ENCODE peak calls at places on chromosomes 7 and 10, in ten cellular contexts. T, G, F, P, W, D, V, K, C and Q are unnamed samples.

GRCh38 chr10:88707429-88708110 is 1.5 kb downstream of the LIPK start:
- DNase-seq in T (no peak), G (no peak), F (no peak), P (no peak), W (no peak), D (peak; percentile 69), V (no peak), K (no peak), C (no peak), Q (no peak)

GRCh38 chr7:71131753-71132520 is at the start of gene GALNT17:
- DNase-seq in T (no peak), G (no peak), F (no peak), P (no peak), W (peak; percentile 85), D (no peak), V (peak; percentile 9), K (no peak), C (no peak), Q (no peak)

GRCh38 chr7:30755384-30756154 is 3.6 kb downstream of the INMT start:
- DNase-seq in T (no peak), G (no peak), F (no peak), P (no peak), W (peak; percentile 65), D (no peak), V (no peak), K (no peak), C (no peak), Q (peak; percentile 93)

GRCh38 chr7:111516612-111517011 is 45.7 kb downstream of the IMMP2L start:
- DNase-seq in T (no peak), G (no peak), F (no peak), P (no peak), W (no peak), D (no peak), V (no peak), K (no peak), C (no peak), Q (no peak)

GRCh38 chr7:137986252-137987010 is 15.5 kb downstream of the CREB3L2 start:
- DNase-seq in T (peak; percentile 79), G (no peak), F (peak; percentile 35), P (peak; percentile 38), W (no peak), D (no peak), V (no peak), K (peak; percentile 71), C (no peak), Q (peak; percentile 79)

GRCh38 chr10:11345224-11346054 is 266.0 kb downstream of the USP6NL start:
- DNase-seq in T (peak; percentile 4), G (peak; percentile 78), F (no peak), P (peak; percentile 36), W (no peak), D (peak; percentile 61), V (peak; percentile 58), K (no peak), C (no peak), Q (no peak)

GRCh38 chr10:80986596-80986995 is 448.9 kb downstream of the SH2D4B start:
- DNase-seq in T (no peak), G (no peak), F (no peak), P (no peak), W (no peak), D (no peak), V (no peak), K (no peak), C (no peak), Q (no peak)

GRCh38 chr7:107939472-107940145 is 48.6 kb downstream of the DLD start:
- DNase-seq in T (no peak), G (no peak), F (no peak), P (no peak), W (no peak), D (no peak), V (no peak), K (no peak), C (no peak), Q (peak; percentile 90)

GRCh38 chr7:70456729-70457128 is 675.2 kb upstream of the GALNT17 start:
- DNase-seq in T (no peak), G (no peak), F (no peak), P (no peak), W (no peak), D (no peak), V (no peak), K (no peak), C (no peak), Q (no peak)

GRCh38 chr10:17074548-17074860 is 55.1 kb downstream of the CUBN start:
- DNase-seq in T (no peak), G (no peak), F (no peak), P (no peak), W (no peak), D (no peak), V (no peak), K (no peak), C (no peak), Q (no peak)

GRCh38 chr10:17076626-17077025 is 53.0 kb downstream of the CUBN start:
- DNase-seq in T (no peak), G (no peak), F (no peak), P (no peak), W (no peak), D (no peak), V (no peak), K (no peak), C (no peak), Q (no peak)

GRCh38 chr10:17073720-17074547 is 55.7 kb downstream of the CUBN start:
- DNase-seq in T (no peak), G (no peak), F (no peak), P (no peak), W (no peak), D (no peak), V (no peak), K (no peak), C (no peak), Q (no peak)

GRCh38 chr10:17075975-17076374 is 53.6 kb downstream of the CUBN start:
- DNase-seq in T (no peak), G (no peak), F (no peak), P (no peak), W (no peak), D (no peak), V (no peak), K (no peak), C (no peak), Q (no peak)

GRCh38 chr10:17075510-17075909 is 54.1 kb downstream of the CUBN start:
- DNase-seq in T (peak; percentile 18), G (peak; percentile 1), F (no peak), P (no peak), W (no peak), D (no peak), V (no peak), K (no peak), C (no peak), Q (no peak)
- TF ChIP-seq POLR2AphosphoS5 in T (no peak), G (no peak), F (peak; percentile 30), P (no peak), W (no peak), D (no peak), V (no peak), K (no peak), C (no peak), Q (peak; percentile 37)

DNA sequence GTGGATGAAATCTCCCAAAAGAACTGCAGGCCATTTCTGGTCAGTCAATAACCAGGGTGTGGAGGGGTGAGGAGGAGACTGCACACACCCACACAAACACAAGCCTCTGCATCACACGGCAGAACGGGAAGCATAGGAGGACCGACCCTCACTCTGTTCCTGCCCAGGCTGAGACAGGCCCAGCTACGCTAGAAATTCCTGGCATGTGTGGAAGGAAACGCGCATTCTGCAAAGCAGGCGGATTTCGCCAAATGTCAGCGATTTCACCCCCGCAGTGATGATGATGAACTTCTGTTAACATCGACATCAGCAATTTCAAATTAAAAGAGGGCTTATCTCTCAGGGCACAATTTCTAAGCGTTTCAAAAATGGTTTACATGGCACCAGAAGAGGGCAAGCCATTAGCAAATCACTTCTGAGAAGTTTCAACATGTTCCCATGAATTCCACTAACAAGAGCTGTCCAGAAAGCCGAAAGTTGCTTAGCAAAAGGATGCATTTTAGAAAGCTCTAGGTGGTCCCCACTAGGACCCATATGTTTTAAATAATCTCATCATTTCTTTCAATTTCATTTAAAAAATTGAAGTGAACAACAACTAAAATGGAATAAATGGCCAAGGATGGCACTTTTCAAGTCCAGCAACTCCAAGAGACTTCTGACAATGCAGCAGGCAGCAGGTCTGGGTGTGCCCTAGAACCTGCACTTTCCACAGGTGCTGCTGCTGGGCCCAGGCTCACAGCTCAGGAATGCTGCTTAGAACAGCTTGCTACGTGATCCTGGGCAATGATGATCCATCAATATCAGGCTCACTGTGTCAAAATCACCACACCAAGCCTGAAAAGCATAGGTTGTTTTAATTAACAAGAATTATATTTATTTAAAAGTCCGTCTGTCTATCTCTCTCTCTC is 148.7 kb downstream of the TNS3 start:
- DNase-seq in T (no peak), G (no peak), F (no peak), P (no peak), W (no peak), D (no peak), V (no peak), K (no peak), C (no peak), Q (peak; percentile 68)
- TF ChIP-seq POLR2AphosphoS5 in T (no peak), G (no peak), F (peak; percentile 28), P (no peak), W (peak; percentile 17), D (no peak), V (no peak), K (no peak), C (no peak), Q (no peak)

DNA sequence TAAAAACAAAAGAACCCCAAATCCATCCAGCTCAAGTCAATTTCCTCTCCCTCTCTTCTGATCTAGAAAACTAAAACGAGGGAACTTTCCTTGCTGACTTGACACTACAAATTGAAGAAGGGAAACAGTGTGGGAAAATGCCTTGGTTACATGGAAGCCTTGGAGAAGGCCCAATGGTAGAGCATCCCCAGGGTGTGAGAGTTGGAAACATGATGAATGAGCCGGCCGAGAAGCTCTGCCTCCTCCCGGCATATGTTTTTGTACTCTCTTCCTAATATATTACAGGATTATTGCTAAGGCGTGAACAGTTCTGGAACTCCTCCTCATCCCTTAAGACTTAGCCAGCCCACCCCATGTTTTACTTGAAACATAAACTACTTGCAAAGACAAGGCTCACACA is 618.2 kb upstream of the MGMT start:
- DNase-seq in T (no peak), G (no peak), F (no peak), P (no peak), W (no peak), D (no peak), V (no peak), K (no peak), C (peak; percentile 53), Q (no peak)
- TF ChIP-seq POLR2AphosphoS5 in T (no peak), G (no peak), F (no peak), P (no peak), W (no peak), D (no peak), V (no peak), K (no peak), C (no peak), Q (no peak)

DNA sequence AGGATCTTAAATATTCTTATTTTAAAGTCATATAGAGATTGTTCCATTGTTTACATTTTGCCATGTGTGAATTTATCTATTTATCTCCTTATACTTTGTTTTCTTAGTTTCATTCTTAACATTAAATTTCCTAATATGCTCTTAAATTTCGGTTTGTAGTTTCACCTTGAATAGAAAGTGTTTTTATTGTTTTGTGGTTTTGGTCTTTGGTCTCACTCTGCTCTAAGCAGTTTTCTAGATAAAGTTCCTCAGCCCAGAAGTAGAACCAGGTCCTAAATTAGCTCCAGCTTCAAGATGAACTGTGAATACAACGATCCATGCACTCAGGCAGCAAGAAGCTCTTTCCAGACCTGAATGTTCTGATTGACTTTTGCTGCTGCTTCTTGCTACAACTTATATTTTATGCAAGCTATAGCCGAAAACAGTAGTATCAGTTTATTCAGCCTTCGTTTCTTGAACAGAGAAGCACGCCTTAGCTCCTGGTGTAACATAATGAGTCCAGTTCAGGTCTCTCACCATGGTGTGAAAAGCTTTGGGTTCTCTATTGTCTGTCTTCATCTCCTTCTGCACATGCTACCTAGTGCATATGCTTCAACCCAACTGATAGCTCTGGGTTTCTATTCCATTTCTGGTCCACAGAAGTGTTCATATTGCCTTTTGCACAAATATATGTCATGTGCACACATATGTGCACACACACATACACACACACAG is 95.3 kb downstream of the SEM1 start:
- DNase-seq in T (no peak), G (no peak), F (no peak), P (no peak), W (no peak), D (no peak), V (no peak), K (no peak), C (no peak), Q (no peak)
- TF ChIP-seq POLR2AphosphoS5 in T (no peak), G (no peak), F (no peak), P (no peak), W (no peak), D (no peak), V (no peak), K (no peak), C (no peak), Q (no peak)